ENCODE peak calls at places on chromosomes 5 and 9, in seven cellular contexts. H is vagina, N is osteoblast, V is hepatocyte, D is psoas muscle, C is BE2C, Q is left lung. X is an unnamed sample. For H3K4me1, the result is how much of the 10 kb centered on the place peaks cover.

GRCh38 chr9:76866689-76867088 is 39.2 kb downstream of the PRUNE2 start:
- DNase-seq in H (no peak), N (peak), V (peak), D (no peak), C (no peak), Q (no peak), X (peak)

GRCh38 chr5:1312206-1312605 is 17.3 kb upstream of the TERT start:
- DNase-seq in H (no peak), N (no peak), V (no peak), D (no peak), C (no peak), Q (no peak), X (peak)

GRCh38 chr5:150782850-150783249 is 4.3 kb downstream of the SMIM3 start:
- DNase-seq in H (no peak), N (no peak), V (no peak), D (no peak), C (no peak), Q (no peak), X (no peak)

GRCh38 chr9:133490865-133491655 is 12.2 kb upstream of the SLC2A6 start:
- DNase-seq in H (no peak), N (peak), V (no peak), D (no peak), C (no peak), Q (peak), X (peak)

GRCh38 chr5:57215629-57216195 is 41.9 kb downstream of the GPBP1 start:
- DNase-seq in H (no peak), N (no peak), V (no peak), D (no peak), C (no peak), Q (no peak), X (no peak)

GRCh38 chr9:88593537-88594185 is 58.7 kb downstream of the NXNL2 start:
- DNase-seq in H (no peak), N (peak), V (peak), D (no peak), C (peak), Q (no peak), X (no peak)

GRCh38 chr5:170875811-170876210 is 14.0 kb downstream of the RANBP17 start:
- DNase-seq in H (no peak), N (no peak), V (no peak), D (no peak), C (no peak), Q (no peak), X (no peak)

GRCh38 chr9:136439550-136440408 is at the start of gene INPP5E:
- DNase-seq in H (no peak), N (peak), V (peak), D (peak), C (peak), Q (peak), X (peak)

GRCh38 chr9:89799221-89799620 is 194.4 kb downstream of the GADD45G start:
- DNase-seq in H (no peak), N (no peak), V (no peak), D (no peak), C (no peak), Q (no peak), X (no peak)

GRCh38 chr9:27340876-27341540 is 44.1 kb upstream of the EQTN start:
- DNase-seq in H (no peak), N (peak), V (no peak), D (no peak), C (no peak), Q (no peak), X (no peak)

GRCh38 chr5:173242675-173243085 is 7.7 kb upstream of the NKX2-5 start:
- DNase-seq in H (no peak), N (no peak), V (no peak), D (no peak), C (no peak), Q (no peak), X (no peak)

GRCh38 chr5:142059304-142059940 is 46.6 kb upstream of the GNPDA1 start:
- DNase-seq in H (no peak), N (peak), V (no peak), D (no peak), C (peak), Q (no peak), X (no peak)

GRCh38 chr5:77806213-77806843 is 30.2 kb upstream of the TBCA start:
- DNase-seq in H (no peak), N (no peak), V (no peak), D (no peak), C (no peak), Q (no peak), X (no peak)

GRCh38 chr5:124546643-124547042 is 199.8 kb downstream of the ZNF608 start:
- DNase-seq in H (no peak), N (no peak), V (peak), D (no peak), C (no peak), Q (no peak), X (no peak)

GRCh38 chr9:91903126-91903911 is 46.7 kb downstream of the ROR2 start:
- DNase-seq in H (no peak), N (no peak), V (peak), D (no peak), C (no peak), Q (no peak), X (no peak)

GRCh38 chr9:136578915-136579637 is 33.2 kb upstream of the NOTCH1 start:
- DNase-seq in H (no peak), N (no peak), V (no peak), D (no peak), C (no peak), Q (peak), X (no peak)

GRCh38 chr5:87421307-87421706 is 8.6 kb upstream of the CCNH start:
- DNase-seq in H (no peak), N (no peak), V (no peak), D (no peak), C (no peak), Q (no peak), X (no peak)

GRCh38 chr5:95667219-95667618 is 15.6 kb downstream of the SPATA9 start:
- DNase-seq in H (no peak), N (no peak), V (no peak), D (no peak), C (no peak), Q (no peak), X (no peak)

GRCh38 chr5:123089971-123090640 is 1.1 kb downstream of the PRDM6 start:
- DNase-seq in H (no peak), N (peak), V (peak), D (peak), C (peak), Q (peak), X (peak)

GRCh38 chr5:133475986-133476385 is 136.4 kb downstream of the FSTL4 start:
- DNase-seq in H (no peak), N (no peak), V (no peak), D (no peak), C (no peak), Q (no peak), X (no peak)

DNA sequence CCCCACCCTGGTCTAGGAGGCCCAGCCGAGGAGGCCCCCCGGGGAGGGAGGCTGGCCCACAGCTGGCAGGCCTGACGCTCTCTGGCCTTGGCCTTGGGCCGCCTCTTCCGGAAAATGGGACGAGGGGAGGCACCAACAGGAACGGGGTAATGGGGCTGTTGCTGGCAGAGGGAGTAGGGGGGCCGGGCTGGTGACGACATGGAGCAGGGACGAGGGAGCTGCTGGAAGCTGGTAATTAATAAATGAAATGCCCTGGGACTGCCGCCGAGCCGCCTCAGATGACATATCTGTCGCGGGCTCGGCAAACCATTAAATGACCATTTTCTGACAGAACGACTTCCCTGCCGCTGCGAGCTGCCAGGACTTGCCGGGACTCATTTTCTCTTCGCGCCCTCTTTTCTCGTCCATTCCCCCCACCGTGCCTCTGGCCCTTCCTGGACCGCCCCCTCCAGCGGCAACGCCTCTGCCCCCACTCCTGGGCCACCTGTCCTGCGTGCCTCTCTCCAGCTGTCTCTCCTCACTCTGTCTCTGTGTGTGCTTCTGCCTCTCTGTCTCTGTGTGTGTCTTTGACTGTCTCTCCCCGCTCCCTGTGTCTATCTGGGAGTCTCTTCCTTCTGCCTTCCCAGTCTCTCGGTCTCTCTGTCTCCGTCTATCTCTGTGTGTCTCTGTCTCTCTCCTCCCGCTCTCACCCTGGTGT is 215.7 kb downstream of the PAX5 start:
- DNase-seq in H (no peak), N (peak), V (no peak), D (peak), C (peak), Q (no peak), X (peak)
- H3K4me3 ChIP-seq in H (peak), N (peak), V (no peak), D (peak), C (peak), Q (no peak), X (no peak)

GRCh38 chr5:111229126-111229525 is 4.9 kb downstream of the CAMK4 start:
- DNase-seq in H (no peak), N (no peak), V (no peak), D (no peak), C (no peak), Q (no peak), X (no peak)

GRCh38 chr5:111225926-111226325 is 1.7 kb downstream of the CAMK4 start:
- DNase-seq in H (no peak), N (no peak), V (no peak), D (no peak), C (no peak), Q (no peak), X (no peak)

GRCh38 chr5:111226556-111226955 is 2.4 kb downstream of the CAMK4 start:
- DNase-seq in H (no peak), N (no peak), V (no peak), D (no peak), C (no peak), Q (no peak), X (no peak)

GRCh38 chr5:111227805-111228204 is 3.6 kb downstream of the CAMK4 start:
- DNase-seq in H (no peak), N (peak), V (peak), D (no peak), C (peak), Q (no peak), X (no peak)

DNA sequence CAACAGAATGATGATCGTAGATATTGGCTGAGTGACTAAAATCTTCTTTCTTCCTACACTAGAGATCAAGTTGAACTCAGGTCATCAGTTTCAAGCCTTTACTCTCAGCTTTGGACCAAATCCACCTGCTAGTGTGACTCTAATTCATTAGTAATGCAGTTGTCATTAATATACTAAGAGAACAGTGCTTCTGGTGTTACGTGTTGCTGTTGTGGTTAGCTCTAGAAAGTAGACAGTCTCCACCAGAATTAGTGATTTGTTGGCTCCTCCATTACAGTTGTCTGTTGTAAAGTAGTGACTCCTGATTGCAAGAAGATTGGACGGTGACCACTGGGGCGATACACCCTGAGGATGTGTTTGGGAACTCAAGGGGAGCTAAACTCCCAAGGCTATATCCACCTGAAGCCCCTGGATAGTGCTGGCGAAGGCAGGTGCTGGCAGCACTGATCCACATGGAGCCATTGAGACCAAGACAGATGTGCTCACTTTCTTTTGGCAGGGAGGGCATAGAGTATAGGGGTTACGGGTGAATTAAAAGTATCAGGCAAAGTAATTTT is 3.1 kb downstream of the CAMK4 start:
- DNase-seq in H (no peak), N (no peak), V (no peak), D (no peak), C (peak), Q (no peak), X (no peak)
- H3K4me1 ChIP-seq in H (under half), N (under half), V (under half), D (under half), C (under half), Q (under half), X (under half)

GRCh38 chr5:179313849-179314521 is 31.3 kb downstream of the ADAMTS2 start:
- DNase-seq in H (no peak), N (peak), V (peak), D (peak), C (peak), Q (peak), X (peak)
- H3K4me3 ChIP-seq in H (no peak), N (no peak), V (no peak), D (peak), C (no peak), Q (no peak), X (no peak)

GRCh38 chr9:71690058-71690691 is 78.1 kb downstream of the CEMIP2 start:
- DNase-seq in H (no peak), N (no peak), V (no peak), D (no peak), C (no peak), Q (no peak), X (no peak)
- H3K4me1 ChIP-seq in H (under half), N (under half), V (under half), D (under half), C (under half), Q (under half), X (under half)

GRCh38 chr9:128094166-128094949 is 26.3 kb downstream of the SLC25A25 start:
- DNase-seq in H (no peak), N (peak), V (peak), D (peak), C (peak), Q (peak), X (peak)

GRCh38 chr9:128091144-128091543 is 23.1 kb downstream of the SLC25A25 start:
- DNase-seq in H (no peak), N (peak), V (peak), D (peak), C (peak), Q (no peak), X (peak)

GRCh38 chr9:128093016-128093415 is 25.0 kb downstream of the SLC25A25 start:
- DNase-seq in H (no peak), N (no peak), V (no peak), D (no peak), C (no peak), Q (no peak), X (no peak)

GRCh38 chr9:128091571-128091970 is 23.5 kb downstream of the SLC25A25 start:
- DNase-seq in H (no peak), N (no peak), V (no peak), D (no peak), C (no peak), Q (no peak), X (no peak)

GRCh38 chr9:128092199-128092977 is 24.4 kb downstream of the SLC25A25 start:
- DNase-seq in H (no peak), N (no peak), V (no peak), D (no peak), C (no peak), Q (no peak), X (no peak)
- H3K4me3 ChIP-seq in H (peak), N (peak), V (no peak), D (peak), C (no peak), Q (no peak), X (no peak)

GRCh38 chr5:143205386-143205785 is 198.1 kb downstream of the NR3C1 start:
- DNase-seq in H (no peak), N (peak), V (no peak), D (no peak), C (no peak), Q (no peak), X (no peak)

GRCh38 chr5:143204474-143205246 is 198.8 kb downstream of the NR3C1 start:
- DNase-seq in H (no peak), N (no peak), V (no peak), D (no peak), C (no peak), Q (no peak), X (no peak)

GRCh38 chr5:143207058-143207457 is 196.4 kb downstream of the NR3C1 start:
- DNase-seq in H (no peak), N (no peak), V (no peak), D (no peak), C (no peak), Q (no peak), X (no peak)

GRCh38 chr5:143206194-143207053 is 197.1 kb downstream of the NR3C1 start:
- DNase-seq in H (no peak), N (no peak), V (no peak), D (no peak), C (no peak), Q (no peak), X (no peak)

DNA sequence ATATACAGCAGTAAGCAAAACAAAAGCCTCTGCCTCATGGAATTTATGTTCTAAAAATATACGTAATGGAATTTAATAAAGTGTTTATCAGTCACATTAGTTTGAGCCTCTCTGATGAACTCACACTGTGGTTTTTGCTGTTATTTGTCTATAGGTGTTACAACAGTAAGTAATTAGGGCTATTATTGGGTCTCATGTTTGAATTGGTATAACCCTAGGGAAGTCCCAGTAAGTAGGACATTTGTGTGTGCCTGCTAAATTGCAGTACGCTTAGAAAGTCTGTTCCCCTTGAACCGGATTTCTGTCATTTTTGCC is 197.7 kb downstream of the NR3C1 start:
- DNase-seq in H (no peak), N (no peak), V (no peak), D (no peak), C (no peak), Q (no peak), X (no peak)
- H3K4me1 ChIP-seq in H (under half), N (half or more), V (under half), D (under half), C (under half), Q (under half), X (under half)

X was measured in aorta.